ENCODE peak calls at places on chromosomes 6 and 20, in five cellular contexts. U is trophoblast cell, T is H9, E is mesenchymal stem cell, B is H1. D is an unnamed sample.
A peak's percentile ranks its signal among the peaks of the same experiment; 100 is the strongest.

GRCh38 chr6:7313505-7314165 is 636 bp upstream of the SSR1 start:
- DNase-seq in U (peak; percentile 83), T (no peak), E (no peak), B (no peak), D (no peak)

GRCh38 chr20:48850257-48850656 is 22.5 kb upstream of the PREX1 start:
- DNase-seq in U (no peak), T (no peak), E (no peak), B (no peak), D (no peak)

GRCh38 chr6:43621078-43621835 is 7.8 kb downstream of the GTPBP2 start:
- DNase-seq in U (no peak), T (no peak), E (no peak), B (no peak), D (no peak)

GRCh38 chr20:23284009-23284408 is 66.6 kb upstream of the NXT1 start:
- DNase-seq in U (no peak), T (no peak), E (no peak), B (no peak), D (no peak)

GRCh38 chr20:25468126-25469075 is 60.9 kb downstream of the GINS1 start:
- DNase-seq in U (no peak), T (no peak), E (no peak), B (no peak), D (no peak)

GRCh38 chr20:11453430-11453829 is 464.3 kb upstream of the BTBD3 start:
- DNase-seq in U (no peak), T (no peak), E (peak; percentile 31), B (no peak), D (no peak)

GRCh38 chr6:74741608-74742007 is 464.2 kb downstream of the COL12A1 start:
- DNase-seq in U (no peak), T (no peak), E (no peak), B (no peak), D (no peak)

GRCh38 chr6:80967618-80968017 is 784.9 kb downstream of the TENT5A start:
- DNase-seq in U (no peak), T (no peak), E (peak; percentile 24), B (no peak), D (no peak)

GRCh38 chr6:144758602-144759001 is 473.5 kb downstream of the UTRN start:
- DNase-seq in U (no peak), T (no peak), E (peak; percentile 5), B (no peak), D (no peak)

GRCh38 chr6:50986319-50986718 is 167.6 kb downstream of the TFAP2B start:
- DNase-seq in U (no peak), T (no peak), E (no peak), B (no peak), D (no peak)

GRCh38 chr6:143271024-143271423 is 179.5 kb downstream of the ADAT2 start:
- DNase-seq in U (no peak), T (no peak), E (peak; percentile 82), B (no peak), D (no peak)

GRCh38 chr6:90454835-90455427 is 131.9 kb downstream of the MAP3K7 start:
- DNase-seq in U (no peak), T (no peak), E (no peak), B (no peak), D (no peak)

GRCh38 chr6:150279533-150279932 is 89.3 kb upstream of the IYD start:
- DNase-seq in U (no peak), T (no peak), E (no peak), B (no peak), D (no peak)

GRCh38 chr6:1767481-1768246 is 157.9 kb downstream of the FOXC1 start:
- DNase-seq in U (no peak), T (no peak), E (peak; percentile 23), B (no peak), D (no peak)

GRCh38 chr6:167296902-167297301 is 5.8 kb downstream of the UNC93A start:
- DNase-seq in U (no peak), T (no peak), E (no peak), B (no peak), D (no peak)

GRCh38 chr20:51800769-51801219 is 1.5 kb downstream of the SALL4 start:
- DNase-seq in U (no peak), T (no peak), E (peak; percentile 54), B (no peak), D (no peak)

GRCh38 chr6:52553719-52554118 is 23.1 kb downstream of the TRAM2 start:
- DNase-seq in U (no peak), T (no peak), E (no peak), B (no peak), D (no peak)
- H4K91ac ChIP-seq in U (no peak overlapping the region), T (no peak overlapping the region), E (peak overlapping the region; percentile 2), B (no peak overlapping the region), D (no peak overlapping the region)

GRCh38 chr6:107819976-107820551 is 4.0 kb downstream of the SCML4 start:
- DNase-seq in U (peak; percentile 85), T (peak; percentile 49), E (no peak), B (peak; percentile 49), D (peak; percentile 44)
- H2BK12ac ChIP-seq in U (no peak overlapping the region), T (no peak overlapping the region), E (no peak overlapping the region), B (no peak overlapping the region), D (peak overlapping the region; percentile 58)

GRCh38 chr6:129744201-129744879 is 34.4 kb upstream of the ARHGAP18 start:
- DNase-seq in U (no peak), T (no peak), E (peak; percentile 92), B (no peak), D (no peak)
- H4K91ac ChIP-seq in U (no peak overlapping the region), T (no peak overlapping the region), E (no peak overlapping the region), B (no peak overlapping the region), D (no peak overlapping the region)

GRCh38 chr6:87815449-87815848 is 113.4 kb upstream of the AKIRIN2 start:
- DNase-seq in U (no peak), T (no peak), E (no peak), B (no peak), D (no peak)
- H2BK12ac ChIP-seq in U (no peak overlapping the region), T (no peak overlapping the region), E (no peak overlapping the region), B (no peak overlapping the region), D (no peak overlapping the region)